ENCODE peak calls at places on chromosomes 5 and 9, in nine cellular contexts. K is PC-3, L is activated B cell treated with CpG ODN at 0.5 μM for 24 hours, E is HepG2, N is lower leg skin, F is GM20000, B is cardiac fibroblast, Z is endothelial cell, W is AG10803. H is an unnamed sample.
A peak's percentile ranks its signal among the peaks of the same experiment; 100 is the strongest.

GRCh38 chr9:20382460-20383071 is 239.7 kb downstream of the MLLT3 start:
- DNase-seq in E (peak; percentile 74), N (no peak), B (peak; percentile 17), L (no peak), W (peak; percentile 6), F (no peak), Z (no peak), K (peak; percentile 34), H (no peak)

GRCh38 chr5:149378241-149378805 is 769 bp downstream of the IL17B start:
- DNase-seq in B (no peak), F (no peak), K (no peak), N (no peak), W (no peak), Z (no peak), L (no peak), E (no peak), H (no peak)

GRCh38 chr5:62909331-62909730 is 330.7 kb downstream of the LRRC70 start:
- DNase-seq in W (no peak), B (no peak), Z (no peak), K (no peak), F (no peak), E (no peak), N (no peak), L (no peak), H (no peak)

GRCh38 chr9:109143881-109144562 is 23.0 kb downstream of the FRRS1L start:
- DNase-seq in L (no peak), N (no peak), F (peak; percentile 64), Z (no peak), E (peak; percentile 29), W (peak; percentile 28), K (peak; percentile 61), B (peak; percentile 24), H (no peak)

GRCh38 chr9:18463991-18464390 is 10.0 kb upstream of the ADAMTSL1 start:
- DNase-seq in K (peak; percentile 61), W (no peak), Z (no peak), B (no peak), E (no peak), F (no peak), N (no peak), L (no peak), H (no peak)

GRCh38 chr5:68479524-68479923 is 264.0 kb downstream of the PIK3R1 start:
- DNase-seq in E (no peak), Z (no peak), L (no peak), B (no peak), K (no peak), N (no peak), W (no peak), F (no peak), H (no peak)

GRCh38 chr9:125747765-125748510 is 765 bp downstream of the PBX3 start:
- DNase-seq in B (peak; percentile 29), L (peak; percentile 52), Z (peak; percentile 51), W (peak; percentile 25), N (peak; percentile 86), K (peak; percentile 14), E (no peak), F (peak; percentile 70), H (peak; percentile 75)

GRCh38 chr5:122053181-122054109 is 24.6 kb downstream of the LOX start:
- DNase-seq in F (no peak), Z (no peak), N (peak; percentile 84), B (peak; percentile 66), E (no peak), L (no peak), W (peak; percentile 60), K (no peak), H (no peak)

GRCh38 chr5:66410056-66410455 is 186.1 kb upstream of the MAST4 start:
- DNase-seq in L (no peak), F (no peak), K (no peak), W (no peak), N (no peak), E (no peak), B (no peak), Z (no peak), H (no peak)

GRCh38 chr5:59236448-59236847 is 653.6 kb downstream of the RAB3C start:
- DNase-seq in N (no peak), W (no peak), Z (no peak), F (no peak), L (no peak), B (peak; percentile 15), K (no peak), E (no peak), H (no peak)

GRCh38 chr9:70893610-70894122 is 227.8 kb downstream of the TRPM3 start:
- DNase-seq in E (no peak), L (no peak), W (no peak), N (no peak), Z (no peak), B (no peak), K (no peak), F (no peak), H (no peak)

GRCh38 chr5:139565411-139566305 is 4.5 kb downstream of the UBE2D2 start:
- DNase-seq in B (peak; percentile 55), K (no peak), N (peak; percentile 17), L (peak; percentile 29), F (peak; percentile 77), W (peak; percentile 26), E (no peak), Z (no peak), H (no peak)

GRCh38 chr5:177402271-177403043 is 2.0 kb upstream of the PFN3 start:
- DNase-seq in W (peak; percentile 24), N (peak; percentile 92), F (peak; percentile 85), B (peak; percentile 58), E (no peak), L (peak; percentile 38), Z (peak; percentile 61), K (peak; percentile 88), H (peak; percentile 82)
- TF ChIP-seq CTCF in W (peak; percentile 42), N (no peak), F (peak; percentile 59), B (peak; percentile 33), E (no peak), L (no peak), Z (peak; percentile 41), K (peak; percentile 71), H (peak; percentile 68)

GRCh38 chr5:32419791-32420190 is 24.7 kb downstream of the ZFR start:
- DNase-seq in W (peak; percentile 12), E (no peak), B (peak; percentile 10), F (no peak), Z (no peak), L (no peak), K (no peak), N (no peak), H (no peak)

GRCh38 chr5:32421075-32421474 is 23.5 kb downstream of the ZFR start:
- DNase-seq in E (no peak), W (no peak), F (peak; percentile 45), L (no peak), Z (no peak), N (no peak), K (no peak), B (no peak), H (no peak)

GRCh38 chr5:32422697-32423096 is 21.8 kb downstream of the ZFR start:
- DNase-seq in Z (no peak), W (no peak), N (no peak), F (no peak), E (no peak), K (no peak), L (no peak), B (no peak), H (no peak)

DNA sequence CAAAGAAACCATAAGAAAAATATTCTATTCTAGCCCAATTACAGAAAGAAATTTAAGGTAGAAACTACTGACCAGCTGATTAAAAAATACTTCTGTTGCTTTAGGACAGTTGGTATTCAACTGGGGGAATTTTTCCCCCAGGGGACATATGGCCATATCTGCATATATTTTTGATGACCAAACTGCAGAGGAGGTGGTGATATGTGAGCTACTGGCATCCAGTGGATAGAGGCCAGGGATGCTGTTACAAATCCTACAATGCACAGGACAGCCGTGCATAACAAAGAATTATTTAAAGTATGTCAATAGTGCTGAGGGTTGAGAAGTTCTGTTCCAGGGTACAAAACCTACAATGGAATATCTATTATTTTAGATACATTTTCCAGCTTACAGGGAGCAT is 24.0 kb downstream of the ZFR start:
- DNase-seq in F (no peak), E (no peak), K (no peak), W (peak; percentile 60), N (no peak), L (no peak), B (peak; percentile 50), Z (no peak), H (no peak)
- TF ChIP-seq CTCF in F (no peak), E (no peak), K (no peak), W (no peak), N (no peak), L (no peak), B (no peak), Z (no peak), H (no peak)

GRCh38 chr5:41885286-41885685 is 15.1 kb upstream of the OXCT1 start:
- DNase-seq in B (no peak), Z (no peak), N (no peak), E (no peak), K (no peak), F (no peak), W (no peak), L (no peak), H (no peak)
- TF ChIP-seq CTCF in B (no peak), Z (no peak), N (no peak), E (no peak), K (no peak), F (no peak), W (no peak), L (no peak), H (no peak)

DNA sequence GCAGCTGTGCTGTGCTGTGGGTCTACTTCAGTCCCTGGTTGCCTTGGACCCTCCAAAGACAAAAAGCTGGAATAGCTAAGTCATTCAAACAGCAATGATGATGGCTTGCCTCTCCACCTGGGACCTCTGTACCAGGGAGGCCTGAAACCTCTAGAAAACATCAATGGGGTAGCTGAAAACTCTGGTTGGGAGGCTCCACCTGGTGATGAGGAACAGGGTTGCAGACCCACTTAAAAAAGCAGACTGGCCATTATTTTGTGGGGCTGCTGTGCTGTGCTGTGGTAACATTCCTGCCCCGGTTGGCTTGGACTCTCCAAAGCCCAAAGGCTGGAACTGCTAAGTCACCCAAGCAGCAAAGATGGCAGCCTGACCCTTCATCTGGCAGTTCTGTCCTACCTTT is 839.3 kb upstream of the ARRDC3 start:
- DNase-seq in B (no peak), F (no peak), W (no peak), E (no peak), Z (no peak), L (no peak), K (peak; percentile 30), N (peak; percentile 32), H (no peak)
- TF ChIP-seq CTCF in B (no peak), F (no peak), W (no peak), E (no peak), Z (no peak), L (no peak), K (peak; percentile 54), N (no peak), H (peak; percentile 18)

DNA sequence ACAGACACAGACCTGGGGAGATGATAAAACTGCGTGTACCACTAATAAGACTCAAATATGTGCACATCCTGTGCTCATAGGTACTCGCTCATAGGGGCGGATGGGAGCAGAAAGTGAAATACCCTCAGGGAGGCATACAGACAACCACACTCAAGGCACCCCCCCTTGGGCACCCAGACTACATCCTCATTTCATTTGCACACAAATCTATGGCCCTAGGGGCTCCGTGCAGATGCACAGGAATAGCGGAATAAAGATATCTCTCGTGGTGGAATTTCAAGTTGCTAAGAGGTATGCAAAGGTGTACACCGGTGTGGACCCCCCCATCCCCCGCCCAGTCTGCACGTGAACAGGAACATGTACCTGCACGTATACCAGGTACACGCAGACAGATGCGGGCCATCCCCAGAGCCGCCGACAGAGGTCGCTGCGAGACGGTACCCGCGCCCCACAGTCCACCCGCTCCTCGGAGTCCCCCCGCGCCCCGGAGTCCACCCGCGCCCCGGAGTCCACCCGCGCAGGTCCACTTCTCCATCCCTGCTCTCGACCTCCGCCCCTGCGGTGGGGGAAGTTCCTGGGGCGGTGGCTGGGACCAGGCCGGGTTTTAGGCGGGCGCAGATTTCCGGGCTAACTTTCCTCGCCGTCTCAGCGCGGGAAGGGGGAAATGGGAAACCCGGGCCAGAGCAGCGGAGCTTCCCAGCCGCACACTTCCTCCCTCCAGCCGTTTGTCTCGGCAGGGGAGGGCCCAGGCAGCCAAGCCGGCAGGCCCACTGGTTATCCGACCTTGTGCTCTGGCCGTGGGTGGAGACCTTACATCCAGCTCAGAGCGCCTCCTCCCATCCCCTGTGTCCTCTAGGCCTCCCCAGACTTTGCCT is 1.0 kb upstream of the IL12B start:
- DNase-seq in B (peak; percentile 54), F (peak; percentile 75), W (peak; percentile 25), E (no peak), K (peak; percentile 58), N (peak; percentile 95), Z (peak; percentile 72), L (peak; percentile 72), H (peak; percentile 82)
- TF ChIP-seq CTCF in B (peak; percentile 78), F (peak; percentile 89), W (peak; percentile 55), E (peak; percentile 81), K (peak; percentile 65), N (no peak), Z (peak; percentile 81), L (no peak), H (peak; percentile 95)

H was measured in type B pancreatic cell.